ENCODE peak calls at places on chromosomes 13 and 19, in four cellular contexts. G, M, X and D are unnamed samples.

GRCh38 chr13:112748947-112749346 is 59.1 kb downstream of the ATP11A start:
- DNase-seq in X (no peak), G (no peak), M (no peak), D (peak)

GRCh38 chr19:30696514-30696913 is 324.3 kb downstream of the ZNF536 start:
- DNase-seq in G (peak), X (no peak), M (no peak), D (no peak)

GRCh38 chr19:47272448-47273312 is 2.0 kb upstream of the INAFM1 start:
- DNase-seq in X (no peak), G (peak), M (no peak), D (peak)

GRCh38 chr13:93714171-93714570 is 487.6 kb downstream of the GPC6 start:
- DNase-seq in X (no peak), M (no peak), G (no peak), D (no peak)

GRCh38 chr13:49098198-49098597 is 121.9 kb upstream of the MLNR start:
- DNase-seq in G (no peak), X (peak), M (no peak), D (no peak)

GRCh38 chr13:19158006-19158405 is 23.6 kb downstream of the TUBA3C start:
- DNase-seq in X (no peak), G (no peak), M (no peak), D (no peak)

GRCh38 chr13:49791214-49791752 is 1.2 kb downstream of the KPNA3 start:
- DNase-seq in G (peak), X (peak), M (no peak), D (no peak)

GRCh38 chr19:33521480-33522370 is at the start of gene PEPD:
- DNase-seq in X (peak), M (peak), G (peak), D (peak)

GRCh38 chr19:58123354-58123753 is 25.3 kb upstream of the ZSCAN18 start:
- DNase-seq in X (no peak), M (no peak), G (peak), D (no peak)
- H3K27ac ChIP-seq in X (no peak), M (no peak), G (no peak), D (no peak)

DNA sequence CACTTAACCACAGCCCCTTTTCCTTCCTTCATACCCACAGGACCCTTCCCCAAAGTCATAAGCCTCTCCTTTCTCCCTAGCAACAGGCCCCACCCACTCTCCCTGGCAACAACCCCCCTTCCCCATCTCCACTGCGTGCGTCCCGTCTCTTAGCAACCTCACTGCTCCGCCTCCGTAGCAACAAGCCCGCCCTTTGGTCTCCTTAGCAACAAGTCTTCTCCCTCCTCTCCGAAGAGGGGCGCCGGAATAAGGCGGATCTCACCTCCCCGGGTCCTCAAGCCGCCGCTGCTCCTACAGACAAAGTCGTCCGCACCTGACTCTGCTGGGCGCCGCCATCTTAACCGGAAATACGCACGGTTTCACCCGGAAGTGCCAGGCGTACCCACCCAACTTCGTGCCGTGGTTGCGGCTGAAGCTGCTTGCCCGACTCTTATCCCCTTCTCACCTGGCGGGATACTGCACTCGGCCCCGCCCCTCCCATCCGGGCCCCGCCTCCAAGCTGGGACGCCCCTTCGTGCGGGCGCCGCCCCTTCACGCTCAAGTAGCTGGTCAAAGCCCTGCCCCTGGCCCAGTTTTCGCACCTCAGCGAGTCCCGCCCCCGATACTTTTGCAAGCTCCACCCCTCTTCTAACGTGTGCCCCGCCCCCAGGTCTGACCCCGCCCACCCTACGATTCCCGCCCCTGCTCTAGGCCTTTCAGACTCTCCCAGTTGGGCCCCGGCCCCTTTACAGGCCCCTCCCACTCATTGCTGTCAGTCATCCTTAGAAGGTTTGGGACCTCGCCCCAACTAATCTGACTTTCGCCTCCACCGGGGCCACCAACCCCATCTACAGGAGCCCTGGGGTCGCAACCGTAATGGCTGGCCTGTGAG is at the start of gene HSPBP1:
- DNase-seq in M (peak), G (peak), X (peak), D (peak)
- H3K27ac ChIP-seq in M (peak), G (peak), X (peak), D (peak)

GRCh38 chr13:98202026-98202425 is 25.0 kb upstream of the RNF113B start:
- DNase-seq in X (no peak), G (no peak), M (no peak), D (no peak)

GRCh38 chr13:98201178-98201577 is 24.1 kb upstream of the RNF113B start:
- DNase-seq in G (no peak), X (no peak), M (no peak), D (no peak)

GRCh38 chr13:98204546-98204945 is 27.5 kb upstream of the RNF113B start:
- DNase-seq in M (no peak), G (no peak), X (no peak), D (no peak)

GRCh38 chr13:98206946-98207345 is 29.9 kb upstream of the RNF113B start:
- DNase-seq in X (peak), G (no peak), M (no peak), D (no peak)

DNA sequence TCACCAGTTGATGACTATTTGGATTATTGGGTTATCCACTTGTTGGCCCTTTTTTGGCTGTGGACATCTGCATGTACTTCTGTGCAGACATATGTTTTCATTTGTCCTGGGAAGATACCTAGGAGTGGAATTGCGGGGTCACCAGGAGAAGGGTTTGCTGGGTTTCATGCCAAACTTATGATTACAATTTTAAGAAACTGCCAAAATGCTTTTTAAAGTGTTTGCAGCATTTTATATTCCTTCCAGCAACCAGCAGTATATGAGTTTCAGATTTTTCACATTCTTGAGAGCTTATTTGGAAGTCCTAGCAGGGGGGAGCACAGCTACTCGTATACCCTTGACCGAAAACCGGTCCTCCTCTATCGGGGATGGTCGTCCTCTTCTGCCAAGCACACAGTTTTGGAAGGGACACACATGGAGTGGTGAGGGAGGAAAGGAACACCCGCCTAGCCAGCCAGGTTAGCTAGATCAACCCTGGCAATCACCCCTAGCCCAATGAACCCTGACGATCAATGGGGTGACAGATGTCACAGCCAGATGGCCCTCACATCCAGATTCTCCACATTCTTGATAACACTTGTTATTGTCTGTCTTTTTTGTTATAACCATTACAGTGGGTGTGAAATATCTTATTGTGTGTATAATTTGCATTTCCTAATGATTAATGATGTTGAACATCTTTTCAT is 26.7 kb upstream of the RNF113B start:
- DNase-seq in G (no peak), X (no peak), M (no peak), D (no peak)
- H3K27ac ChIP-seq in G (no peak), X (peak), M (no peak), D (no peak)

DNA sequence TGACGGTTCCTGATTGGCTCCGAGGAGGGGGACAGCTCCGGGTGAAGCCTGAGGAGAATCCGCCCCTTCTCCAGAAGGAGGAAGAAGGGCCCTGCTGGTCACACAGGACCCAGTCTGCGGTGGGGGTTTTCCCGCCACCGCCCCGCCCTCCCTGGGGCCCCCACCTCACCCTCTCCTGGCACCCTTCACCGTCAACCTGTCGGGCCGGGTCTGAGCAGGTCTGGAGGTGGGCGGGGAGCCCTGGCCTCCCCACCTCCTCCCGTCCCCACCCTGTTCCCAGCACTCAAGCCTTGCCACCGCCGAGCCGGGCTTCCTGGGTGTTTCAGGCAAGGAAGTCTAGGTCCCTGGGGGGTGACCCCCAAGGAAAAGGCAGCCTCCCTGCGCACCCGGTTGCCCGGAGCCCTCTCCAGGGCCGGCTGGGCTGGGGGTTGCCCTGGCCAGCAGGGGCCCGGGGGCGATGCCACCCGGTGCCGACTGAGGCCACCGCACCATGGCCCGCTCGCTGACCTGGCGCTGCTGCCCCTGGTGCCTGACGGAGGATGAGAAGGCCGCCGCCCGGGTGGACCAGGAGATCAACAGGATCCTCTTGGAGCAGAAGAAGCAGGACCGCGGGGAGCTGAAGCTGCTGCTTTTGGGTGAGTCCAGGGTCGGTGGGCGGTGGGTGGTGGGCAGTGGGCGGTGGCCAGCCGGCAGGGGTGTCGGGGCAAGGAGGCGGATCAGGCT is at the start of gene GNA15:
- DNase-seq in X (no peak), M (no peak), G (no peak), D (no peak)
- H3K27ac ChIP-seq in X (no peak), M (no peak), G (no peak), D (no peak)

GRCh38 chr19:6772028-6772865 is at the start of gene VAV1:
- DNase-seq in M (no peak), X (no peak), G (peak), D (peak)
- H3K27ac ChIP-seq in M (no peak), X (no peak), G (no peak), D (no peak)

GRCh38 chr13:37870895-37871550 is 1.5 kb upstream of the TRPC4 start:
- DNase-seq in G (peak), M (no peak), X (peak), D (no peak)
- H3K27ac ChIP-seq in G (no peak), M (no peak), X (peak), D (no peak)

DNA sequence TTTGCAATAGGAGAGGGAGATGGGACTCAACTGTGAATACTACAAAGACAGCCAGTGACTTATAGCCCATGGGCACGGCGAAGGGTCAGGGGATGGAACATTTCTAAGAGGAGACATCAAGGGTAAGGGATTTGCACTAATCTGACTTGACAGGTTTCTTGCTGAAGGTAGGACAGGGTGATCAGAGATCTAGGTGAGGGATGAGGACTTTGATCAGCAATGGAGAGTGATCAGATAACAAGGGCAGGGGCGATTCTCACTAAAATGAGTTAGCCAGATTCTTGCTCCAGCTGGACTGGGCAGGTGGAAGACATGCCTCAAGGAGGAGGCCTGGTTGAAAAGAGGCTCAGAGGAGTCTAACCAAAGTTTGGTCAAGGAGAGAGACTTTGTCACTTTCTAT is 209.2 kb downstream of the SLC7A1 start:
- DNase-seq in M (no peak), X (no peak), G (no peak), D (no peak)
- H3K27ac ChIP-seq in M (no peak), X (no peak), G (no peak), D (no peak)

GRCh38 chr13:77298403-77298802 is 28.5 kb downstream of the MYCBP2 start:
- DNase-seq in M (no peak), X (no peak), G (no peak), D (no peak)

GRCh38 chr13:77299587-77299986 is 27.3 kb downstream of the MYCBP2 start:
- DNase-seq in M (no peak), X (no peak), G (no peak), D (no peak)

GRCh38 chr13:77305276-77305675 is 21.6 kb downstream of the MYCBP2 start:
- DNase-seq in M (no peak), X (no peak), G (no peak), D (no peak)

GRCh38 chr13:77306458-77306857 is 20.4 kb downstream of the MYCBP2 start:
- DNase-seq in M (no peak), G (no peak), X (no peak), D (no peak)

GRCh38 chr13:77300176-77301141 is 26.4 kb downstream of the MYCBP2 start:
- DNase-seq in X (peak), M (no peak), G (peak), D (peak)
- H3K27ac ChIP-seq in X (peak), M (peak), G (peak), D (peak)